ENCODE peak calls at places on chromosomes 3 and 15, in four cellular contexts. One of them, this sample, is unnamed.

GRCh38 chr3:142817356-142817755 is 71.5 kb downstream of the PCOLCE2 start:
- DNase-seq in SK-N-SH: no peak
- DNase-seq in K562: no peak
- DNase-seq in HepG2: no peak
- DNase-seq in this sample: no peak

GRCh38 chr15:66084704-66085103 is 168.8 kb downstream of the MEGF11 start:
- DNase-seq in K562: no peak
- DNase-seq in HepG2: no peak
- DNase-seq in SK-N-SH: no peak
- DNase-seq in this sample: no peak

GRCh38 chr15:78365931-78366330 is 25.8 kb downstream of the CRABP1 start:
- DNase-seq in K562: no peak
- DNase-seq in SK-N-SH: no peak
- DNase-seq in HepG2: no peak
- DNase-seq in this sample: no peak

GRCh38 chr3:46423588-46423987 is 16.5 kb downstream of the CCRL2 start:
- DNase-seq in K562: no peak
- DNase-seq in SK-N-SH: no peak
- DNase-seq in HepG2: peak
- DNase-seq in this sample: no peak

GRCh38 chr15:53976844-53977392 is 1.3 kb upstream of the UNC13C start:
- DNase-seq in K562: no peak
- DNase-seq in HepG2: peak
- DNase-seq in SK-N-SH: peak
- DNase-seq in this sample: no peak

GRCh38 chr3:29033511-29033910 is 247.4 kb upstream of the RBMS3 start:
- DNase-seq in K562: no peak
- DNase-seq in HepG2: no peak
- DNase-seq in SK-N-SH: no peak
- DNase-seq in this sample: no peak

GRCh38 chr3:148147896-148148295 is 549.8 kb upstream of the AGTR1 start:
- DNase-seq in SK-N-SH: no peak
- DNase-seq in HepG2: no peak
- DNase-seq in K562: no peak
- DNase-seq in this sample: no peak

GRCh38 chr15:31977138-31977537 is 53.2 kb upstream of the CHRNA7 start:
- DNase-seq in K562: no peak
- DNase-seq in HepG2: no peak
- DNase-seq in SK-N-SH: no peak
- DNase-seq in this sample: no peak

GRCh38 chr3:40476478-40477470 is at the start of gene ZNF619:
- DNase-seq in K562: peak
- DNase-seq in SK-N-SH: peak
- DNase-seq in HepG2: peak
- DNase-seq in this sample: no peak

GRCh38 chr15:38253448-38253847 is 812 bp downstream of the SPRED1 start:
- DNase-seq in K562: peak
- DNase-seq in SK-N-SH: no peak
- DNase-seq in HepG2: no peak
- DNase-seq in this sample: peak

GRCh38 chr15:65085990-65086679 is 9.6 kb downstream of the KBTBD13 start:
- DNase-seq in SK-N-SH: peak
- DNase-seq in K562: peak
- DNase-seq in HepG2: peak
- DNase-seq in this sample: peak

GRCh38 chr3:4583441-4583840 is 90.3 kb downstream of the ITPR1 start:
- DNase-seq in K562: no peak
- DNase-seq in SK-N-SH: no peak
- DNase-seq in HepG2: no peak
- DNase-seq in this sample: no peak

GRCh38 chr3:170584585-170585007 is 1.3 kb downstream of the SLC7A14 start:
- DNase-seq in K562: peak
- DNase-seq in HepG2: peak
- DNase-seq in SK-N-SH: peak
- DNase-seq in this sample: no peak

GRCh38 chr3:132803889-132804288 is 81.7 kb upstream of the NPHP3 start:
- DNase-seq in HepG2: no peak
- DNase-seq in K562: peak
- DNase-seq in SK-N-SH: peak
- DNase-seq in this sample: no peak

GRCh38 chr3:189305412-189305811 is 133.6 kb downstream of the TPRG1 start:
- DNase-seq in K562: no peak
- DNase-seq in HepG2: no peak
- DNase-seq in SK-N-SH: no peak
- DNase-seq in this sample: no peak

GRCh38 chr3:65277788-65278187 is 590.0 kb upstream of the ADAMTS9 start:
- DNase-seq in K562: no peak
- DNase-seq in HepG2: no peak
- DNase-seq in SK-N-SH: no peak
- DNase-seq in this sample: no peak

GRCh38 chr3:151969026-151969658 is 95.7 kb downstream of the SUCNR1 start:
- DNase-seq in K562: no peak
- DNase-seq in SK-N-SH: no peak
- DNase-seq in HepG2: no peak
- DNase-seq in this sample: no peak

GRCh38 chr3:141506071-141506470 is 19.2 kb downstream of the RASA2 start:
- DNase-seq in SK-N-SH: no peak
- DNase-seq in HepG2: no peak
- DNase-seq in K562: no peak
- DNase-seq in this sample: no peak

GRCh38 chr3:43413676-43414368 is 127.5 kb downstream of the SNRK start:
- DNase-seq in SK-N-SH: no peak
- DNase-seq in K562: no peak
- DNase-seq in HepG2: peak
- DNase-seq in this sample: no peak

GRCh38 chr3:64207289-64208086 is 17.8 kb downstream of the PRICKLE2 start:
- DNase-seq in K562: no peak
- DNase-seq in HepG2: no peak
- DNase-seq in SK-N-SH: peak
- DNase-seq in this sample: no peak

GRCh38 chr3:172760406-172760805 is 9.9 kb downstream of the ECT2 start:
- DNase-seq in K562: no peak
- DNase-seq in HepG2: no peak
- DNase-seq in SK-N-SH: no peak
- DNase-seq in this sample: no peak

GRCh38 chr15:33068007-33068441 is 126.5 kb downstream of the FMN1 start:
- DNase-seq in HepG2: peak
- DNase-seq in SK-N-SH: peak
- DNase-seq in K562: no peak
- DNase-seq in this sample: peak

GRCh38 chr3:183291511-183292031 is 38.5 kb downstream of the B3GNT5 start:
- DNase-seq in K562: no peak
- DNase-seq in HepG2: peak
- DNase-seq in SK-N-SH: no peak
- DNase-seq in this sample: no peak

GRCh38 chr3:131349946-131350347 is 31.6 kb upstream of the NUDT16 start:
- DNase-seq in HepG2: no peak
- DNase-seq in SK-N-SH: peak
- DNase-seq in K562: no peak
- DNase-seq in this sample: no peak

GRCh38 chr15:77456746-77457618 is 36.3 kb downstream of the HMG20A start:
- DNase-seq in K562: no peak
- DNase-seq in HepG2: no peak
- DNase-seq in SK-N-SH: no peak
- DNase-seq in this sample: no peak

GRCh38 chr15:27487846-27488245 is 516.9 kb downstream of the GABRG3 start:
- DNase-seq in SK-N-SH: no peak
- DNase-seq in K562: peak
- DNase-seq in HepG2: no peak
- DNase-seq in this sample: no peak

GRCh38 chr15:27483124-27483523 is 512.1 kb downstream of the GABRG3 start:
- DNase-seq in K562: no peak
- DNase-seq in HepG2: no peak
- DNase-seq in SK-N-SH: no peak
- DNase-seq in this sample: no peak

GRCh38 chr15:27485265-27485664 is 514.3 kb downstream of the GABRG3 start:
- DNase-seq in HepG2: no peak
- DNase-seq in SK-N-SH: no peak
- DNase-seq in K562: peak
- DNase-seq in this sample: no peak

GRCh38 chr15:27486036-27486435 is 515.1 kb downstream of the GABRG3 start:
- DNase-seq in HepG2: no peak
- DNase-seq in K562: no peak
- DNase-seq in SK-N-SH: no peak
- DNase-seq in this sample: no peak

DNA sequence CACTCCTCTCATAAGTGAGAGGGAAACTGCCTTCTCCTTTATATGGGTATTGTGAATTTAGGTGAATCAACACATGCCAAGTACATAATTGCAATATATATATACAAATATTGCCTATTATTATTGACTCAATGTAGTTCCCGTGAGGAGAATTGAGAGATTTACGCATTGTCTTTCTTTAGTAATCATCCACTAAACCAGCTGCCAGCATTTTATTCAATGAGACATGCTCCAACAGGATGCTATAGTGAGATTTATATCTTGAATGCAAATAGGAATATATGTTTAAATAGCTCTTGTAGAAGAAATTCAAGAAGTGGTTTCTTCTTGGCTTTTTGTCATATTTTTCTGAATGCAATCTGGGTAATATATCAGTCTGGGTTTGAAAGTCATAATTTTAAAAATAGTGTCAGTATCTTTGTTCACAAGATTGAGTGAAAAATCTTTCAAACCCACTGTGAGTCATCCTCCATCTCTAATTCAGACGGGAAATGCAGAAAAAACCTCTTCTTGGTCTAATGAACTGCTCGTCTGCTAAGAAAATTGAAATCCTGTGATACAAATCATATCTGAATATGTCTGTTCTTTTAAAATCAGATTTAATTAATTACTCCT is 515.8 kb downstream of the GABRG3 start:
- DNase-seq in HepG2: no peak
- DNase-seq in SK-N-SH: no peak
- DNase-seq in K562: no peak
- DNase-seq in this sample: no peak
- TF ChIP-seq GABPA in HepG2: no peak
- TF ChIP-seq GABPA in SK-N-SH: no peak
- TF ChIP-seq GABPA in K562: no peak
- TF ChIP-seq GABPA in this sample: no peak

DNA sequence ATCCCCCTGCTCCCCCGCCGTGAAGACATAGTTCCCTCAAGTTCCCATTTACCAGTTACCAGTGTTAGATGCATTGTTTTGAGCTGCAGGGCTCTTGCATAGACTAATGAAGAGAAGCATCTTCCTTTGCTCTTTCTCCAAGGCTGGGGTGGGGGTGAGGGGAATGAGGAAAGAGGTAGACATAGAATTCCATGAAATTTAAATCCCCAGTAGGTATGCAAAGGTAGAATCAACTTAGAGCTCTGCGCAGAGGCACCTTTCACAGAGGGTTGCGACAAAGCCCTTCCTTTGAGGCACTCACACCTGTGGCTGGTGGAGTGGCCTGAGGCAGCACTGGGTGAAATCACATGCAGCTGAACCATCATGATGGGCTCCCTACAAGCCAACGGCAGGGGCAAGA is 101.3 kb downstream of the WDR76 start:
- DNase-seq in SK-N-SH: no peak
- DNase-seq in K562: no peak
- DNase-seq in HepG2: no peak
- DNase-seq in this sample: no peak
- TF ChIP-seq REST in SK-N-SH: no peak
- TF ChIP-seq REST in K562: no peak
- TF ChIP-seq REST in HepG2: no peak
- TF ChIP-seq REST in this sample: no peak

GRCh38 chr3:186589115-186589514 is 18.6 kb downstream of the DNAJB11 start:
- DNase-seq in HepG2: peak
- DNase-seq in SK-N-SH: no peak
- DNase-seq in K562: peak
- DNase-seq in this sample: peak
- TF ChIP-seq CTCF in HepG2: peak
- TF ChIP-seq CTCF in SK-N-SH: peak
- TF ChIP-seq CTCF in K562: peak
- TF ChIP-seq CTCF in this sample: no peak

GRCh38 chr15:100686021-100686724 is 83.8 kb downstream of the ASB7 start:
- DNase-seq in HepG2: no peak
- DNase-seq in SK-N-SH: no peak
- DNase-seq in K562: no peak
- DNase-seq in this sample: no peak

GRCh38 chr15:100688549-100689120 is 86.2 kb downstream of the ASB7 start:
- DNase-seq in HepG2: no peak
- DNase-seq in K562: no peak
- DNase-seq in SK-N-SH: no peak
- DNase-seq in this sample: no peak

GRCh38 chr15:100686725-100687488 is 84.5 kb downstream of the ASB7 start:
- DNase-seq in HepG2: no peak
- DNase-seq in SK-N-SH: no peak
- DNase-seq in K562: no peak
- DNase-seq in this sample: no peak

GRCh38 chr15:100689500-100689899 is 87.1 kb downstream of the ASB7 start:
- DNase-seq in SK-N-SH: no peak
- DNase-seq in K562: no peak
- DNase-seq in HepG2: no peak
- DNase-seq in this sample: no peak

DNA sequence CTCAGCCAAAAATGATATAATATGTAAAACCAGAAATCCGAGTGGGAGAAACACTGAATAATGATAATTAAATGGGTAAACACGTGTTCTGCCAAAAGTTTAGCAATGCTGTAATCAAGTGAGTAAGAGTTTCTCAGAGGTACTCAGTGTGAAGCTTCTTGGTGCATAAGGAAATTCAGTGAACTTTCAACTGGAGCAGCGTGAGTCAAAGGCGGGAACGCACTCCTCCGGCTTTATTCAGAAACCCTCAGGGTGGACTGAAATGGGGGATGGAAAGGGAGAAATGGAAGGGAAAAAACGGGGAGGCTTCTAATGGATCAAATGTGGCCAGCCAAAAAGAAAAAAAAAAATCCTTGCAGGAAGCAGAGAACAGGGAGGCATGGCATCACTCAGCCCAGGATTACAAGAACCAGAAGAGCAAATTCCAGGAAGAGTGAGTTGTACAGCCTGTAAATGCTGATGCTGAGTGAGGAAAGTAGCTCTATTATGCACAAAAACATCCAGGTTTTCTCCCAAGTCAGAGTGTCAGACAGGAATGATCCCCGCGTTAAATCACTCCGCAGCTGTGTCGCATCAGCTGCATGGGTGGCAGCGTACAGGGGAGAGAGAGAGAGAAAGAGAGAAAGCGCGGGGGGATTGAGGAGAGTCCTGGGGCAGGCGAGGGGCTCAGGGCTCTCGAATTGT is 85.3 kb downstream of the ASB7 start:
- DNase-seq in HepG2: no peak
- DNase-seq in SK-N-SH: no peak
- DNase-seq in K562: no peak
- DNase-seq in this sample: no peak
- TF ChIP-seq GABPA in HepG2: no peak
- TF ChIP-seq GABPA in SK-N-SH: no peak
- TF ChIP-seq GABPA in K562: no peak
- TF ChIP-seq GABPA in this sample: no peak

This sample was measured in HL-60.